ENCODE peak calls at places on chromosomes 1 and 21, in eight cellular contexts. D is colonic mucosa; Y is hepatocyte; J is HFF-Myc; L is cardiac muscle cell; X is CD4-positive, alpha-beta T cell; G is choroid plexus epithelial cell; Q is type B pancreatic cell. R is an unnamed sample.

GRCh38 chr21:45573452-45574035 is 31.3 kb upstream of the SLC19A1 start:
- DNase-seq in G (peak), L (no peak), J (no peak), X (no peak), D (no peak), Q (no peak), Y (no peak), R (no peak)

GRCh38 chr1:187261637-187262036 is 432.9 kb downstream of the PLA2G4A start:
- DNase-seq in L (no peak), J (no peak), X (no peak), D (no peak), Y (no peak), Q (no peak), G (no peak), R (no peak)

GRCh38 chr1:183239793-183240625 is 53.9 kb downstream of the LAMC2 start:
- DNase-seq in L (peak), G (no peak), J (no peak), D (no peak), X (no peak), Y (no peak), Q (no peak), R (no peak)

GRCh38 chr1:86714561-86715244 is 10.3 kb downstream of the SH3GLB1 start:
- DNase-seq in X (no peak), Y (no peak), J (no peak), G (no peak), Q (no peak), D (no peak), L (no peak), R (no peak)

GRCh38 chr1:85605519-85606413 is 25.2 kb downstream of the CCN1 start:
- DNase-seq in X (no peak), J (no peak), L (no peak), G (no peak), Q (no peak), D (no peak), Y (peak), R (no peak)

GRCh38 chr1:30615076-30615795 is 108.1 kb downstream of the MATN1 start:
- DNase-seq in G (no peak), Y (no peak), J (no peak), D (no peak), Q (peak), L (no peak), X (no peak), R (no peak)

GRCh38 chr1:205709059-205709398 is 28.7 kb upstream of the SLC45A3 start:
- DNase-seq in L (peak), J (peak), Y (no peak), D (no peak), X (no peak), Q (no peak), G (peak), R (no peak)

GRCh38 chr1:87914396-87914795 is 585.7 kb downstream of the LMO4 start:
- DNase-seq in X (no peak), D (no peak), L (no peak), Q (no peak), G (no peak), J (no peak), Y (no peak), R (no peak)

GRCh38 chr1:30662291-30662840 is 61.0 kb downstream of the MATN1 start:
- DNase-seq in Y (no peak), D (no peak), X (no peak), G (no peak), Q (no peak), L (no peak), J (no peak), R (no peak)

GRCh38 chr1:19505694-19506457 is 20.5 kb upstream of the CAPZB start:
- DNase-seq in Y (no peak), G (no peak), D (peak), J (no peak), L (no peak), X (no peak), Q (no peak), R (no peak)

GRCh38 chr1:10074059-10074854 is 41.5 kb downstream of the UBE4B start:
- DNase-seq in G (peak), L (peak), Y (peak), X (peak), J (peak), D (peak), Q (no peak), R (no peak)

GRCh38 chr1:67737875-67738274 is 52.9 kb downstream of the GADD45A start:
- DNase-seq in D (peak), G (no peak), Y (no peak), Q (no peak), L (no peak), J (no peak), X (no peak), R (no peak)

GRCh38 chr1:192807221-192807967 is 1.4 kb upstream of the RGS2 start:
- DNase-seq in D (no peak), G (peak), L (peak), Y (no peak), J (no peak), Q (no peak), X (peak), R (no peak)

GRCh38 chr21:38352536-38353219 is 95.9 kb downstream of the KCNJ15 start:
- DNase-seq in D (peak), Y (peak), L (peak), G (peak), J (peak), Q (no peak), X (peak), R (peak)

GRCh38 chr21:44377201-44377921 is 23.9 kb downstream of the TRPM2 start:
- DNase-seq in L (no peak), Q (peak), D (no peak), J (no peak), X (no peak), Y (no peak), G (no peak), R (no peak)

GRCh38 chr1:18575620-18576019 is 55.0 kb upstream of the PAX7 start:
- DNase-seq in G (peak), L (peak), D (peak), Y (peak), J (no peak), X (peak), Q (peak), R (peak)

GRCh38 chr1:53658489-53659230 is 80.3 kb downstream of the GLIS1 start:
- DNase-seq in J (no peak), D (no peak), X (no peak), Y (no peak), Q (no peak), G (no peak), L (no peak), R (no peak)

GRCh38 chr1:86324423-86324822 is 71.7 kb downstream of the ODF2L start:
- DNase-seq in D (no peak), Y (no peak), L (no peak), X (no peak), G (no peak), Q (no peak), J (no peak), R (no peak)

GRCh38 chr1:241423541-241424479 is 66.8 kb upstream of the RGS7 start:
- DNase-seq in Q (no peak), D (no peak), J (no peak), X (no peak), Y (peak), L (peak), G (peak), R (peak)

GRCh38 chr1:70075751-70076150 is 129.6 kb downstream of the LRRC40 start:
- DNase-seq in X (no peak), Q (no peak), J (no peak), G (peak), D (no peak), L (no peak), Y (no peak), R (no peak)

GRCh38 chr1:22789356-22789994 is 78.8 kb downstream of the EPHB2 start:
- DNase-seq in G (peak), D (no peak), X (no peak), Q (no peak), L (no peak), J (no peak), Y (no peak), R (no peak)

GRCh38 chr1:56978819-56979218 is 13.0 kb upstream of the C8B start:
- DNase-seq in Q (no peak), L (no peak), D (no peak), X (no peak), J (no peak), G (no peak), Y (no peak), R (no peak)

GRCh38 chr21:33112151-33112550 is 42.2 kb downstream of the OLIG1 start:
- DNase-seq in X (no peak), L (no peak), G (no peak), Y (no peak), Q (no peak), J (no peak), D (no peak), R (no peak)

GRCh38 chr21:29689753-29690152 is 250.0 kb downstream of the GRIK1 start:
- DNase-seq in Q (no peak), X (no peak), D (no peak), G (no peak), Y (no peak), J (no peak), L (no peak), R (no peak)

GRCh38 chr1:61056674-61057439 is 25.5 kb upstream of the NFIA start:
- DNase-seq in G (peak), J (no peak), Q (no peak), Y (peak), X (no peak), L (peak), D (peak), R (peak)

GRCh38 chr1:192805832-192806323 is 3.0 kb upstream of the RGS2 start:
- DNase-seq in J (peak), Q (no peak), D (peak), G (peak), Y (peak), X (no peak), L (peak), R (no peak)

GRCh38 chr1:99424087-99424486 is 159.8 kb downstream of the PLPPR4 start:
- DNase-seq in Y (no peak), Q (no peak), X (no peak), J (no peak), L (no peak), G (no peak), D (no peak), R (no peak)

GRCh38 chr1:6329392-6329791 is 64.2 kb downstream of the ACOT7 start:
- DNase-seq in Y (peak), J (peak), Q (no peak), L (peak), X (no peak), G (no peak), D (no peak), R (no peak)

GRCh38 chr1:241603626-241604337 is 36.4 kb downstream of the CHML start:
- DNase-seq in Q (no peak), L (peak), J (peak), D (no peak), Y (no peak), G (peak), X (no peak), R (no peak)

GRCh38 chr1:110185181-110185580 is 24.9 kb upstream of the KCNC4 start:
- DNase-seq in L (no peak), J (no peak), Q (no peak), Y (no peak), D (no peak), X (no peak), G (no peak), R (no peak)

GRCh38 chr1:236021424-236022135 is 43.3 kb downstream of the NID1 start:
- DNase-seq in D (no peak), X (no peak), J (no peak), L (peak), G (peak), Y (no peak), Q (no peak), R (no peak)

GRCh38 chr1:45974541-45975269 is 157.7 kb downstream of the PIK3R3 start:
- DNase-seq in G (peak), X (no peak), Q (no peak), J (no peak), D (peak), L (no peak), Y (peak), R (no peak)

GRCh38 chr1:30670195-30671060 is 53.0 kb downstream of the MATN1 start:
- DNase-seq in L (peak), J (peak), Q (no peak), Y (no peak), X (no peak), G (peak), D (no peak), R (no peak)

GRCh38 chr1:6581561-6582305 is 1.9 kb downstream of the ZBTB48 start:
- DNase-seq in Y (peak), X (no peak), J (no peak), L (no peak), Q (no peak), D (peak), G (no peak), R (no peak)

GRCh38 chr1:22870201-22870871 is 102.3 kb downstream of the LACTBL1 start:
- DNase-seq in Q (no peak), J (no peak), X (no peak), G (no peak), D (no peak), L (peak), Y (no peak), R (no peak)

GRCh38 chr1:13826591-13826990 is 126.6 kb downstream of the PRDM2 start:
- DNase-seq in Q (no peak), X (no peak), L (no peak), J (no peak), Y (peak), G (no peak), D (peak), R (no peak)

GRCh38 chr1:13823126-13823880 is 123.3 kb downstream of the PRDM2 start:
- DNase-seq in Y (no peak), J (no peak), G (no peak), L (no peak), Q (no peak), X (no peak), D (peak), R (no peak)

GRCh38 chr1:13823936-13824335 is 123.9 kb downstream of the PRDM2 start:
- DNase-seq in Y (no peak), J (no peak), Q (no peak), X (no peak), G (no peak), L (no peak), D (peak), R (no peak)

GRCh38 chr1:13824626-13825025 is 124.6 kb downstream of the PRDM2 start:
- DNase-seq in D (peak), Q (no peak), G (no peak), J (no peak), L (no peak), X (no peak), Y (no peak), R (no peak)

GRCh38 chr1:13825033-13825432 is 125.0 kb downstream of the PRDM2 start:
- DNase-seq in G (peak), Y (no peak), J (no peak), L (no peak), Q (no peak), X (no peak), D (peak), R (no peak)
- TF ChIP-seq CTCF in G (peak), Y (no peak), J (no peak), L (no peak), Q (no peak), X (no peak), D (no peak), R (no peak)

GRCh38 chr1:26786437-26787380 is 1.0 kb upstream of the PIGV start:
- DNase-seq in X (no peak), Q (no peak), G (peak), J (no peak), Y (peak), D (peak), L (peak), R (peak)

GRCh38 chr1:26788515-26788785 is 700 bp downstream of the PIGV start:
- DNase-seq in J (no peak), Y (no peak), X (no peak), Q (no peak), D (no peak), G (no peak), L (no peak), R (no peak)

GRCh38 chr1:26787381-26787705 is 407 bp upstream of the PIGV start:
- DNase-seq in G (peak), X (no peak), D (no peak), Y (no peak), L (peak), J (no peak), Q (no peak), R (no peak)

GRCh38 chr1:26788836-26789611 is 1.3 kb downstream of the PIGV start:
- DNase-seq in J (peak), L (peak), Y (peak), Q (peak), D (peak), X (peak), G (peak), R (peak)

GRCh38 chr1:26787706-26788514 is at the start of gene PIGV:
- DNase-seq in D (peak), L (peak), Y (peak), G (peak), X (peak), Q (peak), J (no peak), R (peak)
- TF ChIP-seq CTCF in D (no peak), L (no peak), Y (no peak), G (no peak), X (no peak), Q (peak), J (no peak), R (no peak)

DNA sequence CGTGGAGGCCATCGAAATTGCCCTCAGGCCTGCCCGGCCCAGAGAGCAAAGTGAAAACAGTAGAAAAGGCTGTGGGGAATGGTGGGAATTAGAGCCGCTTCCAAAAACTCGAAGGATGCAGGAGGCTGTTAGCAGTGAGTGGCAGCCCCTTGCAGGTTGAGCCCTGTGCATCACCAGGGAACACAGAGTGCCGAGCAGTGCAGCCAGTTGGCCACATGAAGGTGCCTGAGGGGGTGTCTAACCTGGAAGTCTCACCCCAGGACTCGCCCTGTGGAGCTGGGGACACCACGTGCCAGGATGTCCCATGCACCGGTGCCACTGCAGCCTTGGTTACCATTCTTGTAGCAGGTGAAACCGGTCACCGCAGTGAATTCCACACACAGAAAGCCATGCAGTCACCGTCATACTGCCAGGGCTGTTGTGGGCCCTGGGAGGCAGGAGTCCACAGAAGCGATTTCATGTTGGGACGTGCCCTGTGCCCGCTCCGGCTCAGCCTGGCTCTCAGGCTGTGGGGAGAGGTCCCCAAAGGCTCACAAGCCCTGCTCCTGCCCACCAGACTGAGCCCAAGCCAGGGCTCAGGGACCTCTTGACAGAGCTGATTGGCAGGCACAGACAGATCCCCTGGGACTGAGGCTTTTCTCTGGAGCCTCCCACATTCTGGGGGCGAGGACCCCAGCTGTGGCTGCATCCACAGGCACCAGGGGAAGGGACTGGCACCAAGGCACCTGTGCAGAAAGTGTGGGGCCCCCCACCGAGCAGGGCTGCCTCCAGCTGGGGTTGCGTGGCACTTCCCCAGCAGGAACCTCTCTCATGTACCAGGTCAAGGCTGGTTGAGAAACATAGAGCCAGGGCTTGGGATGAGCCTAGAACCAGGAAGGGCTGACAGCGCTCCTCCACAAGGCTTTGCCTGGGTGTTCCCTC is 16.7 kb upstream of the ACTRT2 start:
- DNase-seq in J (no peak), Y (no peak), D (no peak), Q (no peak), G (no peak), X (no peak), L (no peak), R (no peak)
- TF ChIP-seq CTCF in J (no peak), Y (no peak), D (no peak), Q (no peak), G (no peak), X (no peak), L (no peak), R (no peak)

GRCh38 chr1:12618661-12619395 is 818 bp upstream of the DHRS3 start:
- DNase-seq in G (peak), D (peak), L (peak), X (peak), J (peak), Y (peak), Q (no peak), R (no peak)
- TF ChIP-seq CTCF in G (no peak), D (no peak), L (no peak), X (no peak), J (no peak), Y (no peak), Q (no peak), R (no peak)

GRCh38 chr1:31683997-31684396 is 19.8 kb downstream of the COL16A1 start:
- DNase-seq in L (no peak), D (peak), Y (no peak), G (no peak), Q (no peak), X (no peak), J (no peak), R (no peak)
- TF ChIP-seq CTCF in L (peak), D (peak), Y (no peak), G (peak), Q (peak), X (no peak), J (peak), R (peak)